ENCODE peak calls at places on chromosome 10, in nine cellular contexts. One of them, this sample, is unnamed.

GRCh38 chr10:105328441-105328840 is 687.4 kb downstream of the SORCS3 start:
- DNase-seq in activated naive CD8-positive, alpha-beta T cell treated with anti-CD3 and anti-CD28 coated beads, Interleukin-2, amount 10 ng/mL, durations not matched to agents 7 days and 5 days: no peak
- DNase-seq in neuronal stem cell: no peak
- DNase-seq in GM13977: no peak
- DNase-seq in OCI-LY7: no peak
- DNase-seq in sigmoid colon: no peak
- DNase-seq in GM13976: no peak
- DNase-seq in activated CD8-positive, alpha-beta T cell treated with anti-CD3 and anti-CD28 coated beads, Interleukin-2, amount 10 ng/mL, durations not matched to agents 7 days and 5 days: no peak
- DNase-seq in GM23248: no peak
- DNase-seq in this sample: no peak

GRCh38 chr10:73586583-73586984 is 4.6 kb downstream of the USP54 start:
- DNase-seq in activated naive CD8-positive, alpha-beta T cell treated with anti-CD3 and anti-CD28 coated beads, Interleukin-2, amount 10 ng/mL, durations not matched to agents 7 days and 5 days: no peak
- DNase-seq in neuronal stem cell: no peak
- DNase-seq in GM13977: no peak
- DNase-seq in OCI-LY7: no peak
- DNase-seq in sigmoid colon: no peak
- DNase-seq in GM13976: no peak
- DNase-seq in activated CD8-positive, alpha-beta T cell treated with anti-CD3 and anti-CD28 coated beads, Interleukin-2, amount 10 ng/mL, durations not matched to agents 7 days and 5 days: no peak
- DNase-seq in GM23248: peak
- DNase-seq in this sample: no peak

GRCh38 chr10:127157506-127158205 is 38.7 kb downstream of the INSYN2A start:
- DNase-seq in activated naive CD8-positive, alpha-beta T cell treated with anti-CD3 and anti-CD28 coated beads, Interleukin-2, amount 10 ng/mL, durations not matched to agents 7 days and 5 days: no peak
- DNase-seq in neuronal stem cell: no peak
- DNase-seq in GM13977: no peak
- DNase-seq in OCI-LY7: no peak
- DNase-seq in sigmoid colon: no peak
- DNase-seq in GM13976: no peak
- DNase-seq in activated CD8-positive, alpha-beta T cell treated with anti-CD3 and anti-CD28 coated beads, Interleukin-2, amount 10 ng/mL, durations not matched to agents 7 days and 5 days: no peak
- DNase-seq in GM23248: peak
- DNase-seq in this sample: no peak

GRCh38 chr10:35640951-35641429 is 1.1 kb downstream of the FZD8 start:
- DNase-seq in activated naive CD8-positive, alpha-beta T cell treated with anti-CD3 and anti-CD28 coated beads, Interleukin-2, amount 10 ng/mL, durations not matched to agents 7 days and 5 days: peak
- DNase-seq in neuronal stem cell: peak
- DNase-seq in GM13977: peak
- DNase-seq in OCI-LY7: peak
- DNase-seq in sigmoid colon: peak
- DNase-seq in GM13976: peak
- DNase-seq in activated CD8-positive, alpha-beta T cell treated with anti-CD3 and anti-CD28 coated beads, Interleukin-2, amount 10 ng/mL, durations not matched to agents 7 days and 5 days: peak
- DNase-seq in GM23248: peak
- DNase-seq in this sample: no peak

GRCh38 chr10:13920031-13920430 is 333.3 kb downstream of the PRPF18 start:
- DNase-seq in activated naive CD8-positive, alpha-beta T cell treated with anti-CD3 and anti-CD28 coated beads, Interleukin-2, amount 10 ng/mL, durations not matched to agents 7 days and 5 days: no peak
- DNase-seq in neuronal stem cell: no peak
- DNase-seq in GM13977: no peak
- DNase-seq in OCI-LY7: no peak
- DNase-seq in sigmoid colon: no peak
- DNase-seq in GM13976: no peak
- DNase-seq in activated CD8-positive, alpha-beta T cell treated with anti-CD3 and anti-CD28 coated beads, Interleukin-2, amount 10 ng/mL, durations not matched to agents 7 days and 5 days: no peak
- DNase-seq in GM23248: peak
- DNase-seq in this sample: no peak

GRCh38 chr10:88108115-88108610 is 244.7 kb downstream of the PTEN start:
- DNase-seq in activated naive CD8-positive, alpha-beta T cell treated with anti-CD3 and anti-CD28 coated beads, Interleukin-2, amount 10 ng/mL, durations not matched to agents 7 days and 5 days: no peak
- DNase-seq in neuronal stem cell: no peak
- DNase-seq in GM13977: no peak
- DNase-seq in OCI-LY7: peak
- DNase-seq in sigmoid colon: no peak
- DNase-seq in GM13976: no peak
- DNase-seq in activated CD8-positive, alpha-beta T cell treated with anti-CD3 and anti-CD28 coated beads, Interleukin-2, amount 10 ng/mL, durations not matched to agents 7 days and 5 days: no peak
- DNase-seq in GM23248: peak
- DNase-seq in this sample: peak

GRCh38 chr10:102752266-102752930 is 8.7 kb downstream of the WBP1L start:
- DNase-seq in activated naive CD8-positive, alpha-beta T cell treated with anti-CD3 and anti-CD28 coated beads, Interleukin-2, amount 10 ng/mL, durations not matched to agents 7 days and 5 days: no peak
- DNase-seq in neuronal stem cell: no peak
- DNase-seq in GM13977: no peak
- DNase-seq in OCI-LY7: no peak
- DNase-seq in sigmoid colon: peak
- DNase-seq in GM13976: no peak
- DNase-seq in activated CD8-positive, alpha-beta T cell treated with anti-CD3 and anti-CD28 coated beads, Interleukin-2, amount 10 ng/mL, durations not matched to agents 7 days and 5 days: no peak
- DNase-seq in GM23248: peak
- DNase-seq in this sample: no peak

GRCh38 chr10:126262971-126263370 is 125.3 kb downstream of the ADAM12 start:
- DNase-seq in activated naive CD8-positive, alpha-beta T cell treated with anti-CD3 and anti-CD28 coated beads, Interleukin-2, amount 10 ng/mL, durations not matched to agents 7 days and 5 days: no peak
- DNase-seq in neuronal stem cell: no peak
- DNase-seq in GM13977: no peak
- DNase-seq in OCI-LY7: no peak
- DNase-seq in sigmoid colon: no peak
- DNase-seq in GM13976: no peak
- DNase-seq in activated CD8-positive, alpha-beta T cell treated with anti-CD3 and anti-CD28 coated beads, Interleukin-2, amount 10 ng/mL, durations not matched to agents 7 days and 5 days: no peak
- DNase-seq in GM23248: peak
- DNase-seq in this sample: no peak

GRCh38 chr10:84424731-84425165 is 96.4 kb downstream of the CCSER2 start:
- DNase-seq in activated naive CD8-positive, alpha-beta T cell treated with anti-CD3 and anti-CD28 coated beads, Interleukin-2, amount 10 ng/mL, durations not matched to agents 7 days and 5 days: no peak
- DNase-seq in neuronal stem cell: no peak
- DNase-seq in GM13977: no peak
- DNase-seq in OCI-LY7: no peak
- DNase-seq in sigmoid colon: peak
- DNase-seq in GM13976: no peak
- DNase-seq in activated CD8-positive, alpha-beta T cell treated with anti-CD3 and anti-CD28 coated beads, Interleukin-2, amount 10 ng/mL, durations not matched to agents 7 days and 5 days: peak
- DNase-seq in GM23248: peak
- DNase-seq in this sample: no peak

GRCh38 chr10:58573144-58573543 is 60.5 kb downstream of the BICC1 start:
- DNase-seq in activated naive CD8-positive, alpha-beta T cell treated with anti-CD3 and anti-CD28 coated beads, Interleukin-2, amount 10 ng/mL, durations not matched to agents 7 days and 5 days: no peak
- DNase-seq in neuronal stem cell: no peak
- DNase-seq in GM13977: no peak
- DNase-seq in OCI-LY7: no peak
- DNase-seq in sigmoid colon: no peak
- DNase-seq in GM13976: no peak
- DNase-seq in activated CD8-positive, alpha-beta T cell treated with anti-CD3 and anti-CD28 coated beads, Interleukin-2, amount 10 ng/mL, durations not matched to agents 7 days and 5 days: no peak
- DNase-seq in GM23248: peak
- DNase-seq in this sample: no peak

GRCh38 chr10:104928733-104929132 is 287.6 kb downstream of the SORCS3 start:
- DNase-seq in activated naive CD8-positive, alpha-beta T cell treated with anti-CD3 and anti-CD28 coated beads, Interleukin-2, amount 10 ng/mL, durations not matched to agents 7 days and 5 days: no peak
- DNase-seq in neuronal stem cell: no peak
- DNase-seq in GM13977: no peak
- DNase-seq in OCI-LY7: no peak
- DNase-seq in sigmoid colon: no peak
- DNase-seq in GM13976: no peak
- DNase-seq in activated CD8-positive, alpha-beta T cell treated with anti-CD3 and anti-CD28 coated beads, Interleukin-2, amount 10 ng/mL, durations not matched to agents 7 days and 5 days: no peak
- DNase-seq in GM23248: peak
- DNase-seq in this sample: no peak

GRCh38 chr10:97701438-97702064 is 12.0 kb upstream of the MARVELD1 start:
- DNase-seq in activated naive CD8-positive, alpha-beta T cell treated with anti-CD3 and anti-CD28 coated beads, Interleukin-2, amount 10 ng/mL, durations not matched to agents 7 days and 5 days: no peak
- DNase-seq in neuronal stem cell: peak
- DNase-seq in GM13977: peak
- DNase-seq in OCI-LY7: peak
- DNase-seq in sigmoid colon: no peak
- DNase-seq in GM13976: peak
- DNase-seq in activated CD8-positive, alpha-beta T cell treated with anti-CD3 and anti-CD28 coated beads, Interleukin-2, amount 10 ng/mL, durations not matched to agents 7 days and 5 days: peak
- DNase-seq in GM23248: peak
- DNase-seq in this sample: peak

GRCh38 chr10:21724020-21724589 is 190.1 kb downstream of the MLLT10 start:
- DNase-seq in activated naive CD8-positive, alpha-beta T cell treated with anti-CD3 and anti-CD28 coated beads, Interleukin-2, amount 10 ng/mL, durations not matched to agents 7 days and 5 days: no peak
- DNase-seq in neuronal stem cell: no peak
- DNase-seq in GM13977: no peak
- DNase-seq in OCI-LY7: no peak
- DNase-seq in sigmoid colon: no peak
- DNase-seq in GM13976: no peak
- DNase-seq in activated CD8-positive, alpha-beta T cell treated with anti-CD3 and anti-CD28 coated beads, Interleukin-2, amount 10 ng/mL, durations not matched to agents 7 days and 5 days: no peak
- DNase-seq in GM23248: peak
- DNase-seq in this sample: no peak

GRCh38 chr10:129163536-129163935 is 303.5 kb upstream of the MGMT start:
- DNase-seq in activated naive CD8-positive, alpha-beta T cell treated with anti-CD3 and anti-CD28 coated beads, Interleukin-2, amount 10 ng/mL, durations not matched to agents 7 days and 5 days: no peak
- DNase-seq in neuronal stem cell: no peak
- DNase-seq in GM13977: no peak
- DNase-seq in OCI-LY7: no peak
- DNase-seq in sigmoid colon: no peak
- DNase-seq in GM13976: no peak
- DNase-seq in activated CD8-positive, alpha-beta T cell treated with anti-CD3 and anti-CD28 coated beads, Interleukin-2, amount 10 ng/mL, durations not matched to agents 7 days and 5 days: no peak
- DNase-seq in GM23248: no peak
- DNase-seq in this sample: no peak

GRCh38 chr10:19500959-19501358 is 315.3 kb upstream of the PLXDC2 start:
- DNase-seq in activated naive CD8-positive, alpha-beta T cell treated with anti-CD3 and anti-CD28 coated beads, Interleukin-2, amount 10 ng/mL, durations not matched to agents 7 days and 5 days: no peak
- DNase-seq in neuronal stem cell: no peak
- DNase-seq in GM13977: no peak
- DNase-seq in OCI-LY7: no peak
- DNase-seq in sigmoid colon: no peak
- DNase-seq in GM13976: no peak
- DNase-seq in activated CD8-positive, alpha-beta T cell treated with anti-CD3 and anti-CD28 coated beads, Interleukin-2, amount 10 ng/mL, durations not matched to agents 7 days and 5 days: no peak
- DNase-seq in GM23248: no peak
- DNase-seq in this sample: no peak

GRCh38 chr10:88557246-88557645 is 25.9 kb downstream of the RNLS start:
- DNase-seq in activated naive CD8-positive, alpha-beta T cell treated with anti-CD3 and anti-CD28 coated beads, Interleukin-2, amount 10 ng/mL, durations not matched to agents 7 days and 5 days: no peak
- DNase-seq in neuronal stem cell: no peak
- DNase-seq in GM13977: no peak
- DNase-seq in OCI-LY7: no peak
- DNase-seq in sigmoid colon: no peak
- DNase-seq in GM13976: no peak
- DNase-seq in activated CD8-positive, alpha-beta T cell treated with anti-CD3 and anti-CD28 coated beads, Interleukin-2, amount 10 ng/mL, durations not matched to agents 7 days and 5 days: no peak
- DNase-seq in GM23248: no peak
- DNase-seq in this sample: no peak

GRCh38 chr10:88835910-88836221 is 15.8 kb downstream of the ANKRD22 start:
- DNase-seq in activated naive CD8-positive, alpha-beta T cell treated with anti-CD3 and anti-CD28 coated beads, Interleukin-2, amount 10 ng/mL, durations not matched to agents 7 days and 5 days: no peak
- DNase-seq in neuronal stem cell: no peak
- DNase-seq in GM13977: no peak
- DNase-seq in OCI-LY7: no peak
- DNase-seq in sigmoid colon: no peak
- DNase-seq in GM13976: no peak
- DNase-seq in activated CD8-positive, alpha-beta T cell treated with anti-CD3 and anti-CD28 coated beads, Interleukin-2, amount 10 ng/mL, durations not matched to agents 7 days and 5 days: no peak
- DNase-seq in GM23248: no peak
- DNase-seq in this sample: no peak

GRCh38 chr10:90856261-90856660 is 1.6 kb downstream of the HTR7 start:
- DNase-seq in activated naive CD8-positive, alpha-beta T cell treated with anti-CD3 and anti-CD28 coated beads, Interleukin-2, amount 10 ng/mL, durations not matched to agents 7 days and 5 days: no peak
- DNase-seq in neuronal stem cell: no peak
- DNase-seq in GM13977: no peak
- DNase-seq in OCI-LY7: no peak
- DNase-seq in sigmoid colon: no peak
- DNase-seq in GM13976: no peak
- DNase-seq in activated CD8-positive, alpha-beta T cell treated with anti-CD3 and anti-CD28 coated beads, Interleukin-2, amount 10 ng/mL, durations not matched to agents 7 days and 5 days: no peak
- DNase-seq in GM23248: no peak
- DNase-seq in this sample: no peak

GRCh38 chr10:4131407-4132215 is 346.6 kb upstream of the KLF6 start:
- DNase-seq in activated naive CD8-positive, alpha-beta T cell treated with anti-CD3 and anti-CD28 coated beads, Interleukin-2, amount 10 ng/mL, durations not matched to agents 7 days and 5 days: peak
- DNase-seq in neuronal stem cell: no peak
- DNase-seq in GM13977: peak
- DNase-seq in OCI-LY7: peak
- DNase-seq in sigmoid colon: no peak
- DNase-seq in GM13976: peak
- DNase-seq in activated CD8-positive, alpha-beta T cell treated with anti-CD3 and anti-CD28 coated beads, Interleukin-2, amount 10 ng/mL, durations not matched to agents 7 days and 5 days: peak
- DNase-seq in GM23248: peak
- DNase-seq in this sample: peak

GRCh38 chr10:43341450-43341849 is 30.0 kb upstream of the FXYD4 start:
- DNase-seq in activated naive CD8-positive, alpha-beta T cell treated with anti-CD3 and anti-CD28 coated beads, Interleukin-2, amount 10 ng/mL, durations not matched to agents 7 days and 5 days: no peak
- DNase-seq in neuronal stem cell: no peak
- DNase-seq in GM13977: no peak
- DNase-seq in OCI-LY7: no peak
- DNase-seq in sigmoid colon: no peak
- DNase-seq in GM13976: no peak
- DNase-seq in activated CD8-positive, alpha-beta T cell treated with anti-CD3 and anti-CD28 coated beads, Interleukin-2, amount 10 ng/mL, durations not matched to agents 7 days and 5 days: no peak
- DNase-seq in GM23248: no peak
- DNase-seq in this sample: no peak

GRCh38 chr10:114684085-114684821 is 26.2 kb upstream of the ABLIM1 start:
- DNase-seq in activated naive CD8-positive, alpha-beta T cell treated with anti-CD3 and anti-CD28 coated beads, Interleukin-2, amount 10 ng/mL, durations not matched to agents 7 days and 5 days: no peak
- DNase-seq in neuronal stem cell: no peak
- DNase-seq in GM13977: no peak
- DNase-seq in OCI-LY7: no peak
- DNase-seq in sigmoid colon: peak
- DNase-seq in GM13976: no peak
- DNase-seq in activated CD8-positive, alpha-beta T cell treated with anti-CD3 and anti-CD28 coated beads, Interleukin-2, amount 10 ng/mL, durations not matched to agents 7 days and 5 days: no peak
- DNase-seq in GM23248: peak
- DNase-seq in this sample: no peak

GRCh38 chr10:29140991-29141390 is 147.9 kb upstream of the LYZL1 start:
- DNase-seq in activated naive CD8-positive, alpha-beta T cell treated with anti-CD3 and anti-CD28 coated beads, Interleukin-2, amount 10 ng/mL, durations not matched to agents 7 days and 5 days: no peak
- DNase-seq in neuronal stem cell: no peak
- DNase-seq in GM13977: no peak
- DNase-seq in OCI-LY7: no peak
- DNase-seq in sigmoid colon: no peak
- DNase-seq in GM13976: no peak
- DNase-seq in activated CD8-positive, alpha-beta T cell treated with anti-CD3 and anti-CD28 coated beads, Interleukin-2, amount 10 ng/mL, durations not matched to agents 7 days and 5 days: no peak
- DNase-seq in GM23248: peak
- DNase-seq in this sample: no peak

GRCh38 chr10:4242561-4243035 is 457.6 kb upstream of the KLF6 start:
- DNase-seq in activated naive CD8-positive, alpha-beta T cell treated with anti-CD3 and anti-CD28 coated beads, Interleukin-2, amount 10 ng/mL, durations not matched to agents 7 days and 5 days: no peak
- DNase-seq in neuronal stem cell: no peak
- DNase-seq in GM13977: no peak
- DNase-seq in OCI-LY7: no peak
- DNase-seq in sigmoid colon: peak
- DNase-seq in GM13976: no peak
- DNase-seq in activated CD8-positive, alpha-beta T cell treated with anti-CD3 and anti-CD28 coated beads, Interleukin-2, amount 10 ng/mL, durations not matched to agents 7 days and 5 days: no peak
- DNase-seq in GM23248: peak
- DNase-seq in this sample: no peak

GRCh38 chr10:35542303-35542702 is 62.8 kb upstream of the GJD4 start:
- DNase-seq in activated naive CD8-positive, alpha-beta T cell treated with anti-CD3 and anti-CD28 coated beads, Interleukin-2, amount 10 ng/mL, durations not matched to agents 7 days and 5 days: no peak
- DNase-seq in neuronal stem cell: no peak
- DNase-seq in GM13977: no peak
- DNase-seq in OCI-LY7: no peak
- DNase-seq in sigmoid colon: no peak
- DNase-seq in GM13976: no peak
- DNase-seq in activated CD8-positive, alpha-beta T cell treated with anti-CD3 and anti-CD28 coated beads, Interleukin-2, amount 10 ng/mL, durations not matched to agents 7 days and 5 days: no peak
- DNase-seq in GM23248: no peak
- DNase-seq in this sample: no peak

GRCh38 chr10:106043833-106044232 is 1120.7 kb downstream of the SORCS1 start:
- DNase-seq in activated naive CD8-positive, alpha-beta T cell treated with anti-CD3 and anti-CD28 coated beads, Interleukin-2, amount 10 ng/mL, durations not matched to agents 7 days and 5 days: no peak
- DNase-seq in neuronal stem cell: no peak
- DNase-seq in GM13977: no peak
- DNase-seq in OCI-LY7: no peak
- DNase-seq in sigmoid colon: no peak
- DNase-seq in GM13976: no peak
- DNase-seq in activated CD8-positive, alpha-beta T cell treated with anti-CD3 and anti-CD28 coated beads, Interleukin-2, amount 10 ng/mL, durations not matched to agents 7 days and 5 days: no peak
- DNase-seq in GM23248: peak
- DNase-seq in this sample: no peak

GRCh38 chr10:121994429-121994881 is 5.5 kb downstream of the TACC2 start:
- DNase-seq in activated naive CD8-positive, alpha-beta T cell treated with anti-CD3 and anti-CD28 coated beads, Interleukin-2, amount 10 ng/mL, durations not matched to agents 7 days and 5 days: no peak
- DNase-seq in neuronal stem cell: no peak
- DNase-seq in GM13977: no peak
- DNase-seq in OCI-LY7: no peak
- DNase-seq in sigmoid colon: peak
- DNase-seq in GM13976: no peak
- DNase-seq in activated CD8-positive, alpha-beta T cell treated with anti-CD3 and anti-CD28 coated beads, Interleukin-2, amount 10 ng/mL, durations not matched to agents 7 days and 5 days: no peak
- DNase-seq in GM23248: peak
- DNase-seq in this sample: no peak

GRCh38 chr10:59323036-59323459 is 39.3 kb downstream of the FAM13C start:
- DNase-seq in activated naive CD8-positive, alpha-beta T cell treated with anti-CD3 and anti-CD28 coated beads, Interleukin-2, amount 10 ng/mL, durations not matched to agents 7 days and 5 days: no peak
- DNase-seq in neuronal stem cell: no peak
- DNase-seq in GM13977: no peak
- DNase-seq in OCI-LY7: no peak
- DNase-seq in sigmoid colon: no peak
- DNase-seq in GM13976: no peak
- DNase-seq in activated CD8-positive, alpha-beta T cell treated with anti-CD3 and anti-CD28 coated beads, Interleukin-2, amount 10 ng/mL, durations not matched to agents 7 days and 5 days: no peak
- DNase-seq in GM23248: no peak
- DNase-seq in this sample: no peak

GRCh38 chr10:3805791-3806381 is 20.9 kb upstream of the KLF6 start:
- DNase-seq in activated naive CD8-positive, alpha-beta T cell treated with anti-CD3 and anti-CD28 coated beads, Interleukin-2, amount 10 ng/mL, durations not matched to agents 7 days and 5 days: no peak
- DNase-seq in neuronal stem cell: no peak
- DNase-seq in GM13977: no peak
- DNase-seq in OCI-LY7: peak
- DNase-seq in sigmoid colon: peak
- DNase-seq in GM13976: no peak
- DNase-seq in activated CD8-positive, alpha-beta T cell treated with anti-CD3 and anti-CD28 coated beads, Interleukin-2, amount 10 ng/mL, durations not matched to agents 7 days and 5 days: peak
- DNase-seq in GM23248: peak
- DNase-seq in this sample: peak

GRCh38 chr10:4503076-4503475 is 322.9 kb upstream of the AKR1E2 start:
- DNase-seq in activated naive CD8-positive, alpha-beta T cell treated with anti-CD3 and anti-CD28 coated beads, Interleukin-2, amount 10 ng/mL, durations not matched to agents 7 days and 5 days: no peak
- DNase-seq in neuronal stem cell: no peak
- DNase-seq in GM13977: no peak
- DNase-seq in OCI-LY7: no peak
- DNase-seq in sigmoid colon: no peak
- DNase-seq in GM13976: no peak
- DNase-seq in activated CD8-positive, alpha-beta T cell treated with anti-CD3 and anti-CD28 coated beads, Interleukin-2, amount 10 ng/mL, durations not matched to agents 7 days and 5 days: no peak
- DNase-seq in GM23248: peak
- DNase-seq in this sample: no peak

GRCh38 chr10:85222300-85222699 is 893.9 kb downstream of the CCSER2 start:
- DNase-seq in activated naive CD8-positive, alpha-beta T cell treated with anti-CD3 and anti-CD28 coated beads, Interleukin-2, amount 10 ng/mL, durations not matched to agents 7 days and 5 days: no peak
- DNase-seq in neuronal stem cell: no peak
- DNase-seq in GM13977: no peak
- DNase-seq in OCI-LY7: no peak
- DNase-seq in sigmoid colon: no peak
- DNase-seq in GM13976: no peak
- DNase-seq in activated CD8-positive, alpha-beta T cell treated with anti-CD3 and anti-CD28 coated beads, Interleukin-2, amount 10 ng/mL, durations not matched to agents 7 days and 5 days: no peak
- DNase-seq in GM23248: no peak
- DNase-seq in this sample: no peak

GRCh38 chr10:132192991-132193670 is 6.4 kb downstream of the DPYSL4 start:
- DNase-seq in activated naive CD8-positive, alpha-beta T cell treated with anti-CD3 and anti-CD28 coated beads, Interleukin-2, amount 10 ng/mL, durations not matched to agents 7 days and 5 days: no peak
- DNase-seq in neuronal stem cell: no peak
- DNase-seq in GM13977: no peak
- DNase-seq in OCI-LY7: no peak
- DNase-seq in sigmoid colon: no peak
- DNase-seq in GM13976: no peak
- DNase-seq in activated CD8-positive, alpha-beta T cell treated with anti-CD3 and anti-CD28 coated beads, Interleukin-2, amount 10 ng/mL, durations not matched to agents 7 days and 5 days: no peak
- DNase-seq in GM23248: no peak
- DNase-seq in this sample: no peak